ENCODE peak calls at places on chromosomes 4 and X, in eight cellular contexts. One of them, this sample, is unnamed.

GRCh38 chr4:106746451-106746850 is 289.7 kb downstream of the DKK2 start:
- DNase-seq in neural progenitor cell: no peak
- DNase-seq in foreskin keratinocyte: peak
- DNase-seq in AG09309: peak
- DNase-seq in GM06990: no peak
- DNase-seq in heart left ventricle: no peak
- DNase-seq in ovary: no peak
- DNase-seq in heart right ventricle: no peak
- DNase-seq in this sample: no peak

GRCh38 chr4:88003261-88003660 is 4.2 kb upstream of the PKD2 start:
- DNase-seq in heart left ventricle: no peak
- DNase-seq in neural progenitor cell: no peak
- DNase-seq in ovary: no peak
- DNase-seq in AG09309: no peak
- DNase-seq in foreskin keratinocyte: peak
- DNase-seq in heart right ventricle: no peak
- DNase-seq in GM06990: no peak
- DNase-seq in this sample: no peak

GRCh38 chr4:163540977-163541376 is 46.5 kb downstream of the TMA16 start:
- DNase-seq in neural progenitor cell: no peak
- DNase-seq in AG09309: peak
- DNase-seq in foreskin keratinocyte: peak
- DNase-seq in GM06990: no peak
- DNase-seq in ovary: no peak
- DNase-seq in heart left ventricle: no peak
- DNase-seq in heart right ventricle: no peak
- DNase-seq in this sample: peak

GRCh38 chrX:38347136-38347535 is 5.3 kb upstream of the OTC start:
- DNase-seq in AG09309: peak
- DNase-seq in foreskin keratinocyte: peak
- DNase-seq in heart right ventricle: no peak
- DNase-seq in GM06990: no peak
- DNase-seq in neural progenitor cell: no peak
- DNase-seq in heart left ventricle: no peak
- DNase-seq in ovary: no peak
- DNase-seq in this sample: no peak

GRCh38 chr4:4869731-4870483 is 10.4 kb downstream of the MSX1 start:
- DNase-seq in heart left ventricle: no peak
- DNase-seq in AG09309: no peak
- DNase-seq in foreskin keratinocyte: no peak
- DNase-seq in GM06990: no peak
- DNase-seq in ovary: no peak
- DNase-seq in neural progenitor cell: peak
- DNase-seq in heart right ventricle: no peak
- DNase-seq in this sample: no peak

GRCh38 chrX:23952984-23953907 is 45.4 kb downstream of the CXorf58 start:
- DNase-seq in heart left ventricle: no peak
- DNase-seq in foreskin keratinocyte: no peak
- DNase-seq in neural progenitor cell: peak
- DNase-seq in ovary: no peak
- DNase-seq in heart right ventricle: no peak
- DNase-seq in AG09309: no peak
- DNase-seq in GM06990: peak
- DNase-seq in this sample: no peak

GRCh38 chr4:133592106-133592505 is 443.0 kb downstream of the PCDH10 start:
- DNase-seq in ovary: no peak
- DNase-seq in heart right ventricle: no peak
- DNase-seq in AG09309: no peak
- DNase-seq in GM06990: no peak
- DNase-seq in neural progenitor cell: peak
- DNase-seq in foreskin keratinocyte: no peak
- DNase-seq in heart left ventricle: no peak
- DNase-seq in this sample: no peak

GRCh38 chr4:137660211-137660610 is 127.9 kb upstream of the PCDH18 start:
- DNase-seq in AG09309: no peak
- DNase-seq in heart right ventricle: no peak
- DNase-seq in foreskin keratinocyte: no peak
- DNase-seq in GM06990: no peak
- DNase-seq in heart left ventricle: no peak
- DNase-seq in ovary: no peak
- DNase-seq in neural progenitor cell: no peak
- DNase-seq in this sample: no peak

GRCh38 chrX:15804563-15804962 is 14.3 kb downstream of the ZRSR2 start:
- DNase-seq in ovary: no peak
- DNase-seq in neural progenitor cell: no peak
- DNase-seq in heart right ventricle: no peak
- DNase-seq in heart left ventricle: no peak
- DNase-seq in foreskin keratinocyte: no peak
- DNase-seq in AG09309: no peak
- DNase-seq in GM06990: no peak
- DNase-seq in this sample: no peak

GRCh38 chr4:140260227-140260626 is 106.2 kb upstream of the MAML3 start:
- DNase-seq in neural progenitor cell: no peak
- DNase-seq in ovary: no peak
- DNase-seq in heart right ventricle: no peak
- DNase-seq in heart left ventricle: no peak
- DNase-seq in GM06990: no peak
- DNase-seq in foreskin keratinocyte: peak
- DNase-seq in AG09309: no peak
- DNase-seq in this sample: peak

GRCh38 chr4:128444544-128445302 is 157.1 kb upstream of the PGRMC2 start:
- DNase-seq in heart right ventricle: no peak
- DNase-seq in foreskin keratinocyte: no peak
- DNase-seq in ovary: no peak
- DNase-seq in AG09309: no peak
- DNase-seq in heart left ventricle: no peak
- DNase-seq in GM06990: no peak
- DNase-seq in neural progenitor cell: no peak
- DNase-seq in this sample: no peak

GRCh38 chr4:170446782-170447181 is 357.0 kb upstream of the AADAT start:
- DNase-seq in neural progenitor cell: no peak
- DNase-seq in heart left ventricle: no peak
- DNase-seq in ovary: no peak
- DNase-seq in foreskin keratinocyte: no peak
- DNase-seq in AG09309: no peak
- DNase-seq in heart right ventricle: no peak
- DNase-seq in GM06990: no peak
- DNase-seq in this sample: no peak

GRCh38 chrX:101530944-101531343 is 19.4 kb upstream of the ARMCX1 start:
- DNase-seq in AG09309: no peak
- DNase-seq in heart right ventricle: no peak
- DNase-seq in ovary: no peak
- DNase-seq in GM06990: no peak
- DNase-seq in neural progenitor cell: no peak
- DNase-seq in foreskin keratinocyte: no peak
- DNase-seq in heart left ventricle: no peak
- DNase-seq in this sample: no peak

GRCh38 chr4:112058433-112058832 is 86.8 kb upstream of the FAM241A start:
- DNase-seq in heart right ventricle: no peak
- DNase-seq in AG09309: no peak
- DNase-seq in ovary: no peak
- DNase-seq in neural progenitor cell: no peak
- DNase-seq in foreskin keratinocyte: peak
- DNase-seq in heart left ventricle: no peak
- DNase-seq in GM06990: no peak
- DNase-seq in this sample: no peak

GRCh38 chr4:150710770-150711375 is 128.9 kb downstream of the MAB21L2 start:
- DNase-seq in heart left ventricle: no peak
- DNase-seq in neural progenitor cell: no peak
- DNase-seq in heart right ventricle: no peak
- DNase-seq in GM06990: no peak
- DNase-seq in AG09309: no peak
- DNase-seq in ovary: no peak
- DNase-seq in foreskin keratinocyte: no peak
- DNase-seq in this sample: no peak

GRCh38 chr4:132918083-132918482 is 231.0 kb upstream of the PCDH10 start:
- DNase-seq in ovary: no peak
- DNase-seq in foreskin keratinocyte: no peak
- DNase-seq in heart left ventricle: no peak
- DNase-seq in neural progenitor cell: no peak
- DNase-seq in GM06990: no peak
- DNase-seq in AG09309: no peak
- DNase-seq in heart right ventricle: no peak
- DNase-seq in this sample: no peak

GRCh38 chr4:27217261-27217769 is 356.7 kb downstream of the STIM2 start:
- DNase-seq in heart right ventricle: no peak
- DNase-seq in GM06990: no peak
- DNase-seq in foreskin keratinocyte: peak
- DNase-seq in AG09309: peak
- DNase-seq in neural progenitor cell: no peak
- DNase-seq in ovary: no peak
- DNase-seq in heart left ventricle: no peak
- DNase-seq in this sample: peak

GRCh38 chrX:8042304-8042703 is 115.1 kb upstream of the PNPLA4 start:
- DNase-seq in ovary: no peak
- DNase-seq in neural progenitor cell: peak
- DNase-seq in heart right ventricle: no peak
- DNase-seq in foreskin keratinocyte: peak
- DNase-seq in GM06990: no peak
- DNase-seq in heart left ventricle: no peak
- DNase-seq in AG09309: no peak
- DNase-seq in this sample: no peak

GRCh38 chrX:15107367-15107988 is 162.4 kb downstream of the ASB9 start:
- DNase-seq in foreskin keratinocyte: peak
- DNase-seq in heart left ventricle: no peak
- DNase-seq in heart right ventricle: no peak
- DNase-seq in GM06990: no peak
- DNase-seq in AG09309: no peak
- DNase-seq in neural progenitor cell: no peak
- DNase-seq in ovary: no peak
- DNase-seq in this sample: no peak

GRCh38 chrX:16140983-16141382 is 17.6 kb downstream of the GRPR start:
- DNase-seq in foreskin keratinocyte: no peak
- DNase-seq in AG09309: no peak
- DNase-seq in GM06990: no peak
- DNase-seq in heart left ventricle: no peak
- DNase-seq in heart right ventricle: no peak
- DNase-seq in neural progenitor cell: no peak
- DNase-seq in ovary: no peak
- DNase-seq in this sample: no peak

GRCh38 chr4:71123951-71124350 is 130.5 kb downstream of the DCK start:
- DNase-seq in heart left ventricle: no peak
- DNase-seq in ovary: no peak
- DNase-seq in foreskin keratinocyte: no peak
- DNase-seq in GM06990: no peak
- DNase-seq in AG09309: no peak
- DNase-seq in heart right ventricle: no peak
- DNase-seq in neural progenitor cell: no peak
- DNase-seq in this sample: no peak

GRCh38 chr4:172270421-172270820 is 457.2 kb downstream of the GALNTL6 start:
- DNase-seq in AG09309: no peak
- DNase-seq in ovary: no peak
- DNase-seq in heart right ventricle: no peak
- DNase-seq in GM06990: no peak
- DNase-seq in foreskin keratinocyte: peak
- DNase-seq in neural progenitor cell: no peak
- DNase-seq in heart left ventricle: no peak
- DNase-seq in this sample: no peak

GRCh38 chrX:9532349-9532748 is 67.5 kb downstream of the TBL1X start:
- DNase-seq in AG09309: no peak
- DNase-seq in neural progenitor cell: no peak
- DNase-seq in heart right ventricle: peak
- DNase-seq in heart left ventricle: peak
- DNase-seq in foreskin keratinocyte: no peak
- DNase-seq in ovary: peak
- DNase-seq in GM06990: no peak
- DNase-seq in this sample: no peak

GRCh38 chr4:44740201-44740600 is 13.8 kb upstream of the GNPDA2 start:
- DNase-seq in GM06990: no peak
- DNase-seq in AG09309: no peak
- DNase-seq in heart left ventricle: no peak
- DNase-seq in heart right ventricle: no peak
- DNase-seq in ovary: no peak
- DNase-seq in neural progenitor cell: no peak
- DNase-seq in foreskin keratinocyte: peak
- DNase-seq in this sample: no peak

GRCh38 chr4:44736900-44737299 is 10.5 kb upstream of the GNPDA2 start:
- DNase-seq in GM06990: no peak
- DNase-seq in heart left ventricle: no peak
- DNase-seq in AG09309: no peak
- DNase-seq in neural progenitor cell: no peak
- DNase-seq in foreskin keratinocyte: no peak
- DNase-seq in heart right ventricle: no peak
- DNase-seq in ovary: no peak
- DNase-seq in this sample: no peak

GRCh38 chr4:44738615-44739014 is 12.3 kb upstream of the GNPDA2 start:
- DNase-seq in ovary: no peak
- DNase-seq in heart left ventricle: no peak
- DNase-seq in foreskin keratinocyte: peak
- DNase-seq in GM06990: no peak
- DNase-seq in neural progenitor cell: no peak
- DNase-seq in heart right ventricle: no peak
- DNase-seq in AG09309: no peak
- DNase-seq in this sample: no peak
- TF ChIP-seq CTCF in ovary: no peak
- TF ChIP-seq CTCF in heart left ventricle: no peak
- TF ChIP-seq CTCF in foreskin keratinocyte: no peak
- TF ChIP-seq CTCF in GM06990: peak
- TF ChIP-seq CTCF in neural progenitor cell: peak
- TF ChIP-seq CTCF in heart right ventricle: no peak
- TF ChIP-seq CTCF in AG09309: peak
- TF ChIP-seq CTCF in this sample: no peak

GRCh38 chrX:153778684-153779101 is 2.1 kb upstream of the SRPK3 start:
- DNase-seq in neural progenitor cell: no peak
- DNase-seq in heart right ventricle: no peak
- DNase-seq in foreskin keratinocyte: peak
- DNase-seq in GM06990: no peak
- DNase-seq in ovary: no peak
- DNase-seq in heart left ventricle: no peak
- DNase-seq in AG09309: no peak
- DNase-seq in this sample: no peak
- TF ChIP-seq CTCF in neural progenitor cell: peak
- TF ChIP-seq CTCF in heart right ventricle: no peak
- TF ChIP-seq CTCF in foreskin keratinocyte: peak
- TF ChIP-seq CTCF in GM06990: peak
- TF ChIP-seq CTCF in ovary: no peak
- TF ChIP-seq CTCF in heart left ventricle: no peak
- TF ChIP-seq CTCF in AG09309: no peak
- TF ChIP-seq CTCF in this sample: no peak

DNA sequence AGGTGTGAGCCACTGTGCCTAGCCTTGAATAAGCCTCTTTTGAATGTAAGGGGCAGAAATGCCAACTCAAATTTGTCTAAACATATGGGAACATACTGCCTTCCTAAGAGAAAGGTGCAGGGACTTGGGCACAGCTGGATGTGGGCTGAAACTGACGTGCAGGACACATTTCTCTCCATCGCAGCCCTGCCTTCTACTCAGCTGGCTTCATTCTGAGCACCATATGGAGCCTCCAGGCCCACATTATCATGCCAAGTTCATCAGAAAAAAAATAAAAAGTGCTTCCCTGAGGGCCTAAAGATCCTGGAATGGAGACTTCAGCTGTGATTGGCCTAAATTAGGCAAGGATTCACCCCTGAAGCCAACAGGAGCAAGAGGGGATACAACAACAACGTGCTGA is 386.2 kb downstream of the RAB28 start:
- DNase-seq in neural progenitor cell: no peak
- DNase-seq in AG09309: no peak
- DNase-seq in heart right ventricle: no peak
- DNase-seq in foreskin keratinocyte: no peak
- DNase-seq in ovary: no peak
- DNase-seq in GM06990: no peak
- DNase-seq in heart left ventricle: no peak
- DNase-seq in this sample: no peak
- TF ChIP-seq CTCF in neural progenitor cell: no peak
- TF ChIP-seq CTCF in AG09309: no peak
- TF ChIP-seq CTCF in heart right ventricle: no peak
- TF ChIP-seq CTCF in foreskin keratinocyte: no peak
- TF ChIP-seq CTCF in ovary: no peak
- TF ChIP-seq CTCF in GM06990: no peak
- TF ChIP-seq CTCF in heart left ventricle: no peak
- TF ChIP-seq CTCF in this sample: no peak

GRCh38 chrX:56025872-56026571 is 206.1 kb upstream of the KLF8 start:
- DNase-seq in ovary: no peak
- DNase-seq in AG09309: no peak
- DNase-seq in heart right ventricle: no peak
- DNase-seq in heart left ventricle: no peak
- DNase-seq in foreskin keratinocyte: no peak
- DNase-seq in GM06990: no peak
- DNase-seq in neural progenitor cell: no peak
- DNase-seq in this sample: no peak
- TF ChIP-seq CTCF in ovary: no peak
- TF ChIP-seq CTCF in AG09309: no peak
- TF ChIP-seq CTCF in heart right ventricle: no peak
- TF ChIP-seq CTCF in heart left ventricle: no peak
- TF ChIP-seq CTCF in foreskin keratinocyte: no peak
- TF ChIP-seq CTCF in GM06990: no peak
- TF ChIP-seq CTCF in neural progenitor cell: no peak
- TF ChIP-seq CTCF in this sample: no peak